ENCODE peak calls at places on chromosomes 7 and 10, in four cellular contexts. N, T, Y and P are unnamed samples.

GRCh38 chr10:132493756-132494290 is 43.8 kb upstream of the INPP5A start:
- DNase-seq in N (no peak), T (no peak), Y (no peak), P (no peak)

GRCh38 chr7:38369816-38370493 is 96.5 kb upstream of the TARP start:
- DNase-seq in Y (peak; percentile 88), T (peak; percentile 80), N (peak; percentile 85), P (peak; percentile 82)

GRCh38 chr10:116195583-116195982 is 77.4 kb downstream of the GFRA1 start:
- DNase-seq in Y (no peak), N (no peak), T (no peak), P (no peak)

GRCh38 chr10:5830629-5831445 is 17.6 kb upstream of the GDI2 start:
- DNase-seq in Y (no peak), T (no peak), N (no peak), P (no peak)

GRCh38 chr10:124827474-124827873 is 25.9 kb downstream of the ABRAXAS2 start:
- DNase-seq in Y (no peak), N (peak; percentile 14), T (no peak), P (peak; percentile 25)

GRCh38 chr10:31291123-31291522 is 27.9 kb upstream of the ZEB1 start:
- DNase-seq in N (no peak), T (no peak), Y (no peak), P (no peak)

GRCh38 chr10:34760606-34761005 is 54.5 kb downstream of the PARD3 start:
- DNase-seq in T (peak; percentile 28), Y (no peak), N (peak; percentile 24), P (no peak)

GRCh38 chr7:78149787-78150186 is 351.2 kb downstream of the PHTF2 start:
- DNase-seq in T (no peak), Y (no peak), N (peak; percentile 85), P (no peak)

GRCh38 chr7:139112316-139112715 is 2.8 kb upstream of the ZC3HAV1 start:
- DNase-seq in N (no peak), T (no peak), Y (no peak), P (no peak)

GRCh38 chr7:36895112-36895511 is 170.8 kb upstream of the AOAH start:
- DNase-seq in T (no peak), Y (no peak), N (no peak), P (no peak)

GRCh38 chr10:61923210-61924024 is 21.9 kb downstream of the ARID5B start:
- DNase-seq in T (no peak), N (peak; percentile 94), Y (no peak), P (no peak)

GRCh38 chr10:110833941-110834621 is 37.6 kb upstream of the PDCD4 start:
- DNase-seq in Y (no peak), N (no peak), T (no peak), P (no peak)

GRCh38 chr7:1402110-1402790 is 57.0 kb downstream of the MICALL2 start:
- DNase-seq in Y (no peak), N (no peak), T (no peak), P (no peak)

GRCh38 chr7:152588350-152588749 is 87.6 kb downstream of the XRCC2 start:
- DNase-seq in T (no peak), N (peak; percentile 53), Y (no peak), P (no peak)

GRCh38 chr10:22002531-22003110 is 909 bp downstream of the DNAJC1 start:
- DNase-seq in N (peak; percentile 63), T (no peak), Y (no peak), P (peak; percentile 51)

GRCh38 chr7:120996333-120996982 is 7.9 kb downstream of the CPED1 start:
- DNase-seq in Y (peak; percentile 78), T (no peak), N (peak; percentile 91), P (peak; percentile 42)

GRCh38 chr7:22482476-22482875 is 17.5 kb downstream of the STEAP1B start:
- DNase-seq in Y (no peak), T (no peak), N (no peak), P (no peak)

GRCh38 chr7:10022957-10023356 is 950.7 kb upstream of the PHF14 start:
- DNase-seq in N (no peak), T (peak; percentile 12), Y (no peak), P (no peak)

GRCh38 chr7:150901160-150902035 is 49.1 kb downstream of the AOC1 start:
- DNase-seq in Y (peak; percentile 76), N (no peak), T (no peak), P (no peak)

GRCh38 chr10:95758351-95759025 is 2.5 kb downstream of the ENTPD1 start:
- DNase-seq in T (no peak), N (peak; percentile 6), Y (peak; percentile 18), P (no peak)

GRCh38 chr7:6384327-6384726 is 63.4 kb downstream of the DAGLB start:
- DNase-seq in T (no peak), Y (no peak), N (no peak), P (peak; percentile 49)

GRCh38 chr7:6386779-6387178 is 61.0 kb downstream of the DAGLB start:
- DNase-seq in T (no peak), Y (no peak), N (no peak), P (no peak)

GRCh38 chr7:6382797-6383196 is 65.0 kb downstream of the DAGLB start:
- DNase-seq in Y (no peak), T (no peak), N (no peak), P (peak; percentile 59)

GRCh38 chr7:6385909-6386560 is 61.7 kb downstream of the DAGLB start:
- DNase-seq in N (no peak), T (no peak), Y (no peak), P (no peak)

DNA sequence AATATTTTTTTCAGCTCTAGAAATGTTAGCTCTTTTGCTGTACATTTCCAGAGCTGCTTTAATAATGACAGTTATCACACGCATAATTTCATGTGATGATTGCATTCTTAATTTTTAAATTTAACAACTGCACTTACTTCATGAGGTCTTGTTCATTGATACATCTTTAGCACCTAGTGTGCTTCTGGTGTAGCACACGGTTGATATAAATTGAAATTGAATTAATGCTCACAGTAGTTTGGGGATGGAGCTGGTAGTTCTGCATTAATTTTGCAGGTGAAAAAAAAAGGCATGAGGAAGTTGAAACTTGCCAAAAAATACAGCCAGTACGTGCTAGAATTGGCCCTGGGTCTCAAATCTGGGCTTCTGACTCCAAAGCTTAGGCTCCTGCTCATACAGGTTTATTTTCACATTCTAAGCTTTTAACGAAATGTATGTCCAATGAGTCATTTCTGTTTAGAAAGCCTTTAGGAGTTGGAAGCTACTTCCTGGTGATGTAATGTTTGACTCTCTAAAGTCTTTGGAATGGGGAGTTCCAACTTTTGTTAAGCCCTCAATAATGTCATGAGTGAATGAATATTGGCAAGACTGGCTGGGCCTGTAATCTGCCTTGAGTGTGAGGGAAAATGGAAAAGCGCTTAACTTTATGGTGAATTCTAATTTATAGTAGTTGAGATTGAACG is 62.5 kb downstream of the DAGLB start:
- DNase-seq in T (peak; percentile 58), Y (no peak), N (peak; percentile 97), P (no peak)
- TF ChIP-seq POLR2A in T (no peak), Y (no peak), N (no peak), P (no peak)

GRCh38 chr10:117266812-117267211 is 25.9 kb downstream of the SLC18A2 start:
- DNase-seq in T (no peak), Y (no peak), N (no peak), P (no peak)
- TF ChIP-seq POLR2A in T (no peak), Y (no peak), N (no peak), P (no peak)

GRCh38 chr10:995559-995926 is 7.3 kb downstream of the GTPBP4 start:
- DNase-seq in T (no peak), Y (no peak), N (no peak), P (no peak)
- TF ChIP-seq POLR2A in T (no peak), Y (no peak), N (no peak), P (no peak)

DNA sequence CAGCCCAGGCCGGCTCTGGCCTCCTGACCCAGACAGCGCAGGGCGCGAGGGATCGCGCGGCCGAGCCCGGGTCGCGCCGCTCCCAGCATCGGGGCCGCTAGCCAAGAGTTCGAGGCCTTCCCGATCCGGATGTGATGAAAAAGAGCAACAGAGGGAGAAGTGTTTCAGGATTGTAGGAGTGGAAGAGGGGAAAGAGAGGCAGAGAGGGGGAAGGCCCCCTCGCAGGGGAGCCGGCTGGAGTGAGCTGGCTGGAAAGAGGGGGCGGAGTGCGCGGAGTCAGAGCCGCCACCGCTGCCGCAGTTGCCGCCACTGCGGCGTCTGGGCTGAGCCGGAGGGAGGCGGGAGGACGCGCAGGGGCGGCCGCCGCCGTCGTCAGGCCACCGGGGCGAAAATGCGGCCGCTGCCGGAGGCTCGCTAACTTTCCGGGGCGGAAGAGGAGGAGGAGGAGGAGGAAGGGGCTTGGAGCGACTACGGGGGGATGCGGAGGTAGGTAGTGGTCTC is 307 bp downstream of the MDFIC start:
- DNase-seq in N (peak; percentile 64), Y (peak; percentile 46), T (no peak), P (no peak)
- TF ChIP-seq POLR2A in N (peak; percentile 80), Y (peak; percentile 60), T (peak; percentile 22), P (no peak)

GRCh38 chr7:48088559-48089414 is at the start of gene UPP1:
- DNase-seq in T (peak; percentile 73), N (peak; percentile 90), Y (peak; percentile 97), P (peak; percentile 66)
- TF ChIP-seq POLR2A in T (peak; percentile 43), N (peak; percentile 93), Y (peak; percentile 88), P (no peak)

GRCh38 chr10:119079572-119080520 is 771 bp downstream of the EIF3A start:
- DNase-seq in N (peak; percentile 75), Y (peak; percentile 81), T (peak; percentile 43), P (peak; percentile 85)
- TF ChIP-seq POLR2A in N (no peak), Y (no peak), T (no peak), P (no peak)

GRCh38 chr10:79356104-79356503 is 8.8 kb downstream of the PPIF start:
- DNase-seq in N (no peak), T (no peak), Y (no peak), P (no peak)
- TF ChIP-seq POLR2A in N (no peak), T (no peak), Y (no peak), P (no peak)

GRCh38 chr7:45721949-45722598 is 147.9 kb downstream of the ADCY1 start:
- DNase-seq in Y (no peak), N (no peak), T (no peak), P (no peak)
- TF ChIP-seq POLR2A in Y (no peak), N (no peak), T (no peak), P (no peak)